ENCODE peak calls at places on chromosomes 12 and 14, in four cellular contexts. V is neural crest cell, Z is GM20000, F is GM13977. J is an unnamed sample.

GRCh38 chr14:63853831-63854293 is 1.1 kb downstream of the SYNE2 start:
- DNase-seq in V (peak), Z (peak), F (peak), J (peak)

GRCh38 chr12:130916251-130916911 is 37.3 kb upstream of the ADGRD1 start:
- DNase-seq in F (peak), Z (peak), V (peak), J (peak)

GRCh38 chr14:85313801-85314207 is 216.1 kb upstream of the FLRT2 start:
- DNase-seq in V (no peak), F (no peak), Z (no peak), J (no peak)

GRCh38 chr12:49671051-49671765 is 36.0 kb downstream of the FMNL3 start:
- DNase-seq in V (no peak), F (no peak), Z (no peak), J (no peak)

GRCh38 chr14:75648066-75648838 is 12.4 kb downstream of the ERG28 start:
- DNase-seq in F (no peak), Z (no peak), V (no peak), J (peak)

GRCh38 chr12:15541996-15542631 is 219.8 kb downstream of the PTPRO start:
- DNase-seq in F (no peak), V (no peak), Z (no peak), J (no peak)

GRCh38 chr12:3273409-3273853 is 196.3 kb downstream of the TSPAN9 start:
- DNase-seq in V (no peak), Z (no peak), F (no peak), J (no peak)

GRCh38 chr14:23361320-23361719 is 3.7 kb downstream of the EFS start:
- DNase-seq in Z (no peak), F (peak), V (no peak), J (no peak)

GRCh38 chr12:114347861-114348260 is 58.1 kb downstream of the TBX5 start:
- DNase-seq in V (no peak), F (no peak), Z (no peak), J (no peak)

GRCh38 chr12:25526778-25527177 is 26.3 kb downstream of the LMNTD1 start:
- DNase-seq in V (no peak), Z (no peak), F (no peak), J (no peak)

GRCh38 chr12:49039421-49040363 is 20.9 kb downstream of the KMT2D start:
- DNase-seq in Z (no peak), V (no peak), F (no peak), J (no peak)

GRCh38 chr12:81627336-81628189 is 131.6 kb downstream of the PPFIA2 start:
- DNase-seq in V (no peak), Z (peak), F (peak), J (no peak)

GRCh38 chr14:100213956-100214767 is 24.8 kb upstream of the YY1 start:
- DNase-seq in Z (peak), V (peak), F (peak), J (peak)

GRCh38 chr12:118680361-118680963 is 300.9 kb upstream of the SRRM4 start:
- DNase-seq in V (peak), F (no peak), Z (no peak), J (no peak)

GRCh38 chr14:104983231-104983721 is 2.3 kb upstream of the CLBA1 start:
- DNase-seq in F (no peak), V (no peak), Z (no peak), J (no peak)

GRCh38 chr12:123095074-123095694 is 55.7 kb downstream of the PITPNM2 start:
- DNase-seq in F (no peak), Z (no peak), V (no peak), J (no peak)

GRCh38 chr14:105065280-105066228 is at the start of gene GPR132:
- DNase-seq in Z (peak), V (no peak), F (peak), J (no peak)

GRCh38 chr14:97218713-97219355 is 421.7 kb downstream of the VRK1 start:
- DNase-seq in F (no peak), V (peak), Z (no peak), J (peak)

GRCh38 chr12:109461846-109462766 is 15.0 kb downstream of the KCTD10 start:
- DNase-seq in F (no peak), Z (no peak), V (no peak), J (peak)

GRCh38 chr12:123075591-123076171 is 75.2 kb downstream of the PITPNM2 start:
- DNase-seq in F (peak), V (peak), Z (peak), J (peak)

GRCh38 chr12:102216086-102216691 is 18.6 kb upstream of the PMCH start:
- DNase-seq in V (no peak), Z (no peak), F (no peak), J (no peak)

GRCh38 chr14:21263284-21264024 is 5.8 kb downstream of the HNRNPC start:
- DNase-seq in Z (no peak), V (no peak), F (no peak), J (no peak)

GRCh38 chr12:109140560-109140959 is 24.2 kb downstream of the ACACB start:
- DNase-seq in F (no peak), Z (no peak), V (no peak), J (no peak)

GRCh38 chr12:51951843-51952722 is 584 bp downstream of the ACVR1B start:
- DNase-seq in V (peak), Z (no peak), F (no peak), J (peak)

GRCh38 chr14:89502966-89503365 is 85.9 kb upstream of the FOXN3 start:
- DNase-seq in F (no peak), Z (no peak), V (no peak), J (no peak)

GRCh38 chr12:92002673-92003382 is 142.8 kb downstream of the BTG1 start:
- DNase-seq in Z (no peak), F (no peak), V (no peak), J (no peak)

GRCh38 chr12:2120982-2121758 is 68.4 kb downstream of the CACNA1C start:
- DNase-seq in Z (no peak), V (no peak), F (no peak), J (no peak)

GRCh38 chr14:100584056-100585031 is 2.9 kb downstream of the BEGAIN start:
- DNase-seq in F (no peak), V (no peak), Z (no peak), J (peak)

GRCh38 chr14:26729851-26730250 is 132.0 kb upstream of the NOVA1 start:
- DNase-seq in F (no peak), V (no peak), Z (no peak), J (no peak)

GRCh38 chr14:26735811-26736210 is 138.0 kb upstream of the NOVA1 start:
- DNase-seq in F (no peak), Z (no peak), V (no peak), J (no peak)

DNA sequence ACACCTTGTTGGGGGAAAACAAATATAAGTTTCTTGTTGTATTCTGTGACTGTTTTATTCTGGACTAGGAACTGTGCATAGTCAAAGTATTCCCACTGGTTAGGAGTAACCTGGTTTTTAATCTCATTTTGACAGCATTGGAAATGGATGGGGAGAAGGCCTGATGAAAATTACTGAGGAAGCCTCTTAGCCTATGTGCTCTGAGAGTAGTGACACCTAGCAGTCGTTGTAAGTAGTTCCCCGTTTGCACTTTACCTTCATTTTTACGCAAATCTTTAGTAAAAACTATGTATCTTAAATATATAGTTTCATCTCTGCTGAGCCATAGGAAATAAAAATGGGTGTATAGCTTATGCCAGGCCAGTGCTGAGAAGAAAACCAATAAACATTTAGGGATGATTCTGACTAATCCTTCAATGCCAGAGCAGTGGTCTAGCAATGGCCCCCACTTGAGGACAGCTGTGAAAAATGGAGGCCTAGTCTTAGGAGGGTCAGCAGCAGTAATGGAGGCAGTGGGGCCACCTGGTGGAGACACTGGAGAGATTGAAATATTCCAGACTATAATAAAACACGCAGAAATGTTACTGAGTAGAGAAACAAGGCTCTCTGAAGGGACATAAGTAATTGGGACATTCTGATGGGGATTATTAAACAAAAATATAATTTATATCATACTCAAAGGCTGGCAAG is 133.2 kb upstream of the NOVA1 start:
- DNase-seq in F (no peak), Z (no peak), V (peak), J (peak)
- TF ChIP-seq CTCF in F (peak), Z (no peak), V (peak), J (peak)

DNA sequence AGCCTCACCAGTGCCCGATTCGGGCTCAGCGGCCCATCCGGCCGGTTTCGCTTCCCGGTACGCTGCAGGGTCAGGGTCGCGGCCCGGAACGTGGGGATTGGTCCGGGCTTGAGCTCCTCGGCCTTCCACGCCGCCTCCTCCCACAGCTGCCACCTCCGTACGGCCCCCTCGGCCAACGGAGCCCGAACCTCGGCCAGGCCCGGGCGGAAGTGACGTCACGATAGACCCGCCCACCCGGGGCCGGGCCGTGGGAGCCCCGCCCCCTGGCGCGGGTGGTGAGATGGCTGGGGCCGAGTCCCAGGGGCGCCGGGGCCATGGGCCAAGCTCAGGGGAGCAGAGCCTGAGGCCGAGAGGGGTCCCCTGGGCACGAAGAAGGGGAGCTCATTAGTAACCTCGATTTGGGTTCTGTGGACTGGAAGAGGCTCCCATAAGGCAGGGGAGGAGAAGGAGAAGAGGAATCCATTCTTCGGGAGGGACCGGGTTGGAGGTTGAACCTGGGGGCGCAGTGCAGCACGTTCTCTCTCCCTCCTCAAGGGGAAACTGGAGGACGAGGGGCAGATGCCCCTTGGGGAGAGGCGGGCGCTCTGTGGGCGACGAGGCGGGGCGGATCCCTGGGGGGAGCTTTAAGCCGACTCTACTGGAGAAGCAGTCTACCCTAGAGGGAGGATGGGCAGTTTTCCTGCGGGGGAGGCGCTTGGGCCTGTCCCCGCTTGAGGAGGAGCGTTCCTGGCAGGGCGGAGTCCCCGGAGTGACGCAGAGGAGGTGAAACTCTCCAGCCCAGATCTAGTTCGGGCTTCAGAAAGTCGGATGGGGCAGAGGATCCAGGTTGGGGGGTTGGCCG is at the start of gene MLF2:
- DNase-seq in F (peak), V (peak), Z (peak), J (peak)
- TF ChIP-seq CTCF in F (peak), V (peak), Z (peak), J (no peak)

GRCh38 chr14:73633115-73633514 is 11.7 kb upstream of the DNAL1 start:
- DNase-seq in V (no peak), Z (no peak), F (no peak), J (no peak)

GRCh38 chr14:73637830-73638229 is 7.0 kb upstream of the DNAL1 start:
- DNase-seq in V (no peak), Z (no peak), F (no peak), J (no peak)

GRCh38 chr14:73630009-73630780 is 14.6 kb upstream of the DNAL1 start:
- DNase-seq in V (no peak), Z (no peak), F (no peak), J (no peak)

GRCh38 chr14:73633517-73634332 is 11.1 kb upstream of the DNAL1 start:
- DNase-seq in Z (peak), V (peak), F (peak), J (peak)

DNA sequence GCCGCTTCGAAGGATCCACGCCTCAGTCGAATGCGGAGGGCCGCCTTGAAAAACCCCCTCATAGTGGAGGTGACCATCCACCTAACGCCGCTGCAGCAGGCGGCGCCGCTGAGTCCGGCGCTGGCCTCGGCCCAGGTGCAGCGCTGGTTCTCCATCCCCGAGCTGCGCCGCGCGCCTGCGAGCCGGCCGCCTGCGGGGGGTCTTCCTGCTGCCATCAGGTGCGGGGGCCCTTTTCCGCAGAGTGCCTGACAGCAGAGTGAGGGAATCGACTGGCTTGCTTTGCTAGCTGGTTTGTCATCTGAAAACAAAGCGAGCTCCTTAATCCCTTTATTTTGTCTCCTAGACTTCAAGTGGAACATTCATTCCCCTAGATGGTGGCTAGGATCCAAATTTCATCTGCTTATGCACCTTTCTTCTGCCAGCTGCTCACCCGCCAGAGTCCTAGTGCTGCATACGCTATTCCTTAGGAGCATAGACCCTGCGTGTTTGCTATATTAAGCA is 10.4 kb upstream of the DNAL1 start:
- DNase-seq in F (peak), Z (no peak), V (peak), J (no peak)
- TF ChIP-seq CTCF in F (peak), Z (no peak), V (peak), J (no peak)

DNA sequence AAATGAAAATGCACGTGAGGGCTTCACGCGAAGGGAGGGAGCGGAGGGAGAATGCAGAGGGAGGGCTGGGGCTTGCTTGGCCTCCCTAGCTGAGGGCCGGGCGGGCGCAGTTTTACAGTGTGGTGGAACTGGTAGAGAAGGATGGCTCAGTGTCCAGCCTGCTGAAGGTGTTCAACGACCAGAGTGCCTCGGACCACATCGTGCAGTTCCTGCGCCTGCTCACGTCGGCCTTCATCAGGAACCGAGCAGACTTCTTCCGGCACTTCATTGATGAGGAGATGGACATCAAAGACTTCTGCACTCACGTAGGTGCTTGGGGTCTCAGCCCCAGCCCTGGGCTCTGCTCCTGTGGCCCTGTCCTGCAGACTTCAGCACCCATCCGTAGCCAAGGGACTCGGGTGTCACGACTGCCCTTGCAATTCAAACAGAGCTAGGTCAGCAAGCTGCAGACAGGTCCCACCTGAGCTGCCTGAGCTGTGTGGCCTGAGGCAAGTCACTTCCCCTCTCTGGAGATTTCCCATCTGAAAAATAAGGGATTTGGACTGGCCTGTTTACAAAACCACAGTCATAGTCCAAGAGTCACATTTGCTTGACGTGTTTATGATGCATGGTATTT is 18.4 kb downstream of the OTUB2 start:
- DNase-seq in V (no peak), Z (no peak), F (no peak), J (no peak)
- TF ChIP-seq CTCF in V (no peak), Z (no peak), F (no peak), J (no peak)

GRCh38 chr12:55727643-55728184 is 1.1 kb downstream of the CD63 start:
- DNase-seq in V (no peak), Z (no peak), F (no peak), J (no peak)
- TF ChIP-seq CTCF in V (no peak), Z (no peak), F (no peak), J (no peak)

DNA sequence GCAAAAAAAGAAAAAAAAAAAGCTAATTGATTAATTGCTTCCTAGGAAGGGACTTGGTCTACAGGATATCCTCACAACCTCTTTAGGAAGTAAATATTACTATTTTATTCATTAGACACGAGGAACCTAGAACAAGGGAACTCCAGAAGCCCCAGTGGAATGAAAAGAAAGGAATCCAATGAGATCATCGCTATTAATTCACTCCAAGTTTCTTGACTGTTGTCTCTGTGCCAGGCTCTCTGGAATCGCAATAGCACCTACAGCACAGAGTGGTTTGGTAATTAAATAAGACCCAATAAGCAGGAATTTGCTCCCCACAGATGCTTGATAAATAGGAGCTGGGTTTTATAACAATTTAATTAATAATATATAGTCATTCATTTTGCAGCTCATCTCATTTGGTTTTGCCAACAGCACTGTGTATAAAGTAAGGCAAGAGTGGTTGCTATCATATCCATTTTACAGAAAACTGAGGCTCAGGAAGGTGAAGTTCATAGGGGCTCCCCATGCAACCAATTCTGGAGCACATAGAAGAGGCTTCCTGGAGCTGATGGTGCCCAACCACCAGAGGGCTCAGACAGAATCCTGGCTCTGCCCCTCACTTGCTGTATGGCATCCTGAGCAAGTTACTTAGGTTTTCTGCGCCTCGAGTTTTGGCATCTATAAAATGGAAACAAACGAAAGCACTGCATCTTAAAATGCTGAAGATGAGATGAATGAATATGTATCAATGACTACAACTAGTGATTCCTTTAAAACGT is 420.2 kb downstream of the MED13L start:
- DNase-seq in V (no peak), F (no peak), Z (no peak), J (no peak)
- TF ChIP-seq CTCF in V (peak), F (no peak), Z (no peak), J (no peak)

GRCh38 chr14:61474021-61474420 is 152.6 kb downstream of the PRKCH start:
- DNase-seq in F (no peak), V (no peak), Z (no peak), J (no peak)

GRCh38 chr14:61472801-61473376 is 151.5 kb downstream of the PRKCH start:
- DNase-seq in F (no peak), Z (no peak), V (no peak), J (no peak)

GRCh38 chr14:61475316-61475715 is 153.9 kb downstream of the PRKCH start:
- DNase-seq in Z (peak), F (peak), V (no peak), J (peak)

GRCh38 chr14:61476105-61476736 is 154.8 kb downstream of the PRKCH start:
- DNase-seq in V (no peak), Z (no peak), F (no peak), J (no peak)

GRCh38 chr14:61474671-61475070 is 153.3 kb downstream of the PRKCH start:
- DNase-seq in V (no peak), F (no peak), Z (no peak), J (no peak)
- TF ChIP-seq CTCF in V (no peak), F (no peak), Z (no peak), J (no peak)

J was measured in nephron progenitor cell.